ENCODE peak calls at places on chromosome 6, in five cellular contexts. One of them, this sample, is unnamed.

GRCh38 chr6:41502607-41503434 is 43.4 kb upstream of the FOXP4 start:
- DNase-seq in choroid plexus epithelial cell: peak
- DNase-seq in endothelial cell: peak
- DNase-seq in cardiac fibroblast: no peak
- DNase-seq in LoVo: no peak
- DNase-seq in this sample: no peak

GRCh38 chr6:113560908-113561307 is 296.2 kb upstream of the MARCKS start:
- DNase-seq in cardiac fibroblast: peak
- DNase-seq in endothelial cell: no peak
- DNase-seq in choroid plexus epithelial cell: peak
- DNase-seq in LoVo: peak
- DNase-seq in this sample: peak

GRCh38 chr6:47126647-47127339 is 84.7 kb upstream of the ADGRF1 start:
- DNase-seq in LoVo: no peak
- DNase-seq in endothelial cell: no peak
- DNase-seq in cardiac fibroblast: peak
- DNase-seq in choroid plexus epithelial cell: peak
- DNase-seq in this sample: no peak

GRCh38 chr6:77470983-77471382 is 7.7 kb upstream of the HTR1B start:
- DNase-seq in choroid plexus epithelial cell: peak
- DNase-seq in cardiac fibroblast: peak
- DNase-seq in LoVo: no peak
- DNase-seq in endothelial cell: no peak
- DNase-seq in this sample: no peak

GRCh38 chr6:143059616-143060353 is 904 bp upstream of the AIG1 start:
- DNase-seq in endothelial cell: no peak
- DNase-seq in choroid plexus epithelial cell: peak
- DNase-seq in LoVo: peak
- DNase-seq in cardiac fibroblast: peak
- DNase-seq in this sample: peak

GRCh38 chr6:159174263-159174974 is 5.2 kb downstream of the FNDC1 start:
- DNase-seq in endothelial cell: peak
- DNase-seq in LoVo: peak
- DNase-seq in choroid plexus epithelial cell: peak
- DNase-seq in cardiac fibroblast: peak
- DNase-seq in this sample: peak

GRCh38 chr6:37556884-37557644 is 57.4 kb upstream of the CCDC167 start:
- DNase-seq in LoVo: no peak
- DNase-seq in endothelial cell: no peak
- DNase-seq in choroid plexus epithelial cell: no peak
- DNase-seq in cardiac fibroblast: no peak
- DNase-seq in this sample: no peak

GRCh38 chr6:3052481-3053230 is 15.6 kb upstream of the RIPK1 start:
- DNase-seq in choroid plexus epithelial cell: no peak
- DNase-seq in endothelial cell: no peak
- DNase-seq in cardiac fibroblast: no peak
- DNase-seq in LoVo: no peak
- DNase-seq in this sample: no peak

GRCh38 chr6:157106487-157106886 is 216.8 kb downstream of the TMEM242 start:
- DNase-seq in LoVo: peak
- DNase-seq in cardiac fibroblast: peak
- DNase-seq in choroid plexus epithelial cell: peak
- DNase-seq in endothelial cell: no peak
- DNase-seq in this sample: peak

GRCh38 chr6:158775832-158776231 is 43.3 kb downstream of the EZR start:
- DNase-seq in LoVo: no peak
- DNase-seq in endothelial cell: no peak
- DNase-seq in cardiac fibroblast: no peak
- DNase-seq in choroid plexus epithelial cell: no peak
- DNase-seq in this sample: no peak

GRCh38 chr6:47200536-47201334 is 109.0 kb downstream of the TNFRSF21 start:
- DNase-seq in cardiac fibroblast: no peak
- DNase-seq in endothelial cell: no peak
- DNase-seq in LoVo: no peak
- DNase-seq in choroid plexus epithelial cell: no peak
- DNase-seq in this sample: no peak

GRCh38 chr6:6080975-6081374 is 74.2 kb upstream of the NRN1 start:
- DNase-seq in LoVo: no peak
- DNase-seq in choroid plexus epithelial cell: no peak
- DNase-seq in endothelial cell: no peak
- DNase-seq in cardiac fibroblast: no peak
- DNase-seq in this sample: no peak

GRCh38 chr6:2876210-2877056 is 26.7 kb downstream of the SERPINB9 start:
- DNase-seq in choroid plexus epithelial cell: peak
- DNase-seq in LoVo: peak
- DNase-seq in endothelial cell: peak
- DNase-seq in cardiac fibroblast: peak
- DNase-seq in this sample: peak

GRCh38 chr6:16698988-16699868 is 62.0 kb downstream of the ATXN1 start:
- DNase-seq in endothelial cell: no peak
- DNase-seq in choroid plexus epithelial cell: peak
- DNase-seq in LoVo: no peak
- DNase-seq in cardiac fibroblast: peak
- DNase-seq in this sample: no peak

GRCh38 chr6:94859924-94860323 is 717.4 kb upstream of the MANEA start:
- DNase-seq in LoVo: no peak
- DNase-seq in endothelial cell: no peak
- DNase-seq in cardiac fibroblast: no peak
- DNase-seq in choroid plexus epithelial cell: no peak
- DNase-seq in this sample: no peak

GRCh38 chr6:81938014-81938761 is 185.7 kb upstream of the TENT5A start:
- DNase-seq in LoVo: peak
- DNase-seq in endothelial cell: no peak
- DNase-seq in choroid plexus epithelial cell: peak
- DNase-seq in cardiac fibroblast: peak
- DNase-seq in this sample: peak

GRCh38 chr6:51203504-51203903 is 384.8 kb downstream of the TFAP2B start:
- DNase-seq in choroid plexus epithelial cell: no peak
- DNase-seq in LoVo: no peak
- DNase-seq in cardiac fibroblast: no peak
- DNase-seq in endothelial cell: no peak
- DNase-seq in this sample: no peak

GRCh38 chr6:12097791-12098190 is 85.7 kb downstream of the HIVEP1 start:
- DNase-seq in endothelial cell: no peak
- DNase-seq in cardiac fibroblast: peak
- DNase-seq in choroid plexus epithelial cell: peak
- DNase-seq in LoVo: no peak
- DNase-seq in this sample: no peak

GRCh38 chr6:144008501-144009245 is 614 bp upstream of the PLAGL1 start:
- DNase-seq in endothelial cell: no peak
- DNase-seq in choroid plexus epithelial cell: no peak
- DNase-seq in LoVo: no peak
- DNase-seq in cardiac fibroblast: no peak
- DNase-seq in this sample: no peak

GRCh38 chr6:136411028-136411329 is 121.3 kb upstream of the BCLAF1 start:
- DNase-seq in endothelial cell: no peak
- DNase-seq in LoVo: no peak
- DNase-seq in choroid plexus epithelial cell: no peak
- DNase-seq in cardiac fibroblast: no peak
- DNase-seq in this sample: no peak

GRCh38 chr6:44851176-44851575 is 463.7 kb downstream of the CDC5L start:
- DNase-seq in cardiac fibroblast: peak
- DNase-seq in LoVo: no peak
- DNase-seq in endothelial cell: no peak
- DNase-seq in choroid plexus epithelial cell: peak
- DNase-seq in this sample: no peak

GRCh38 chr6:51868591-51869355 is 218.6 kb downstream of the PKHD1 start:
- DNase-seq in endothelial cell: no peak
- DNase-seq in choroid plexus epithelial cell: no peak
- DNase-seq in LoVo: no peak
- DNase-seq in cardiac fibroblast: no peak
- DNase-seq in this sample: no peak

GRCh38 chr6:127118505-127119360 is at the start of gene RSPO3:
- DNase-seq in LoVo: no peak
- DNase-seq in cardiac fibroblast: peak
- DNase-seq in endothelial cell: peak
- DNase-seq in choroid plexus epithelial cell: peak
- DNase-seq in this sample: no peak

GRCh38 chr6:111087106-111087835 is at the start of gene SLC16A10:
- DNase-seq in endothelial cell: peak
- DNase-seq in choroid plexus epithelial cell: no peak
- DNase-seq in cardiac fibroblast: peak
- DNase-seq in LoVo: peak
- DNase-seq in this sample: peak

GRCh38 chr6:132495604-132496079 is 17.3 kb downstream of the STX7 start:
- DNase-seq in choroid plexus epithelial cell: no peak
- DNase-seq in cardiac fibroblast: no peak
- DNase-seq in LoVo: no peak
- DNase-seq in endothelial cell: no peak
- DNase-seq in this sample: no peak

GRCh38 chr6:108353853-108354252 is 59.0 kb downstream of the AFG1L start:
- DNase-seq in endothelial cell: no peak
- DNase-seq in LoVo: no peak
- DNase-seq in cardiac fibroblast: no peak
- DNase-seq in choroid plexus epithelial cell: no peak
- DNase-seq in this sample: no peak

GRCh38 chr6:149852180-149852579 is 12.0 kb downstream of the LRP11 start:
- DNase-seq in choroid plexus epithelial cell: peak
- DNase-seq in cardiac fibroblast: peak
- DNase-seq in endothelial cell: no peak
- DNase-seq in LoVo: no peak
- DNase-seq in this sample: no peak

This sample was measured in HCT116.